ENCODE peak calls at places on chromosomes 13 and 19, in six cellular contexts. One of them, this sample, is unnamed. For H3F3A, the result is how much of the 10 kb centered on the place peaks cover.

GRCh38 chr19:17346109-17346671 is 8.8 kb downstream of the GTPBP3 start:
- DNase-seq in GM23338: peak
- DNase-seq in neural progenitor cell: peak
- DNase-seq in SK-N-SH: peak
- DNase-seq in PC-3: peak
- DNase-seq in MM.1S: peak
- DNase-seq in this sample: peak

GRCh38 chr19:4474504-4475136 is 2.5 kb downstream of the HDGFL2 start:
- DNase-seq in SK-N-SH: peak
- DNase-seq in neural progenitor cell: peak
- DNase-seq in MM.1S: no peak
- DNase-seq in PC-3: peak
- DNase-seq in GM23338: peak
- DNase-seq in this sample: peak

GRCh38 chr19:39053276-39054090 is 21.1 kb upstream of the FBXO27 start:
- DNase-seq in MM.1S: no peak
- DNase-seq in PC-3: no peak
- DNase-seq in SK-N-SH: no peak
- DNase-seq in neural progenitor cell: no peak
- DNase-seq in GM23338: no peak
- DNase-seq in this sample: no peak

GRCh38 chr13:75467009-75467728 is 14.8 kb downstream of the TBC1D4 start:
- DNase-seq in SK-N-SH: no peak
- DNase-seq in GM23338: no peak
- DNase-seq in neural progenitor cell: no peak
- DNase-seq in PC-3: no peak
- DNase-seq in MM.1S: no peak
- DNase-seq in this sample: no peak

GRCh38 chr13:23724196-23724970 is 154.2 kb downstream of the TNFRSF19 start:
- DNase-seq in MM.1S: no peak
- DNase-seq in GM23338: peak
- DNase-seq in neural progenitor cell: no peak
- DNase-seq in SK-N-SH: no peak
- DNase-seq in PC-3: peak
- DNase-seq in this sample: peak

GRCh38 chr19:10226376-10227214 is 4.5 kb downstream of the S1PR2 start:
- DNase-seq in SK-N-SH: peak
- DNase-seq in GM23338: no peak
- DNase-seq in neural progenitor cell: no peak
- DNase-seq in PC-3: no peak
- DNase-seq in MM.1S: no peak
- DNase-seq in this sample: peak

GRCh38 chr13:99434258-99434788 is 66.9 kb upstream of the TM9SF2 start:
- DNase-seq in GM23338: peak
- DNase-seq in neural progenitor cell: no peak
- DNase-seq in PC-3: no peak
- DNase-seq in MM.1S: no peak
- DNase-seq in SK-N-SH: no peak
- DNase-seq in this sample: no peak

GRCh38 chr13:24921003-24921402 is 157.0 kb downstream of the RNF17 start:
- DNase-seq in SK-N-SH: no peak
- DNase-seq in neural progenitor cell: no peak
- DNase-seq in MM.1S: no peak
- DNase-seq in PC-3: peak
- DNase-seq in GM23338: peak
- DNase-seq in this sample: peak

GRCh38 chr19:33441277-33441699 is 67.8 kb downstream of the CEBPG start:
- DNase-seq in SK-N-SH: no peak
- DNase-seq in PC-3: no peak
- DNase-seq in GM23338: no peak
- DNase-seq in neural progenitor cell: no peak
- DNase-seq in MM.1S: no peak
- DNase-seq in this sample: no peak

GRCh38 chr19:3980353-3981251 is 4.7 kb downstream of the EEF2 start:
- DNase-seq in PC-3: no peak
- DNase-seq in neural progenitor cell: no peak
- DNase-seq in GM23338: no peak
- DNase-seq in SK-N-SH: peak
- DNase-seq in MM.1S: no peak
- DNase-seq in this sample: peak

GRCh38 chr19:29837448-29837961 is 25.7 kb downstream of the CCNE1 start:
- DNase-seq in SK-N-SH: no peak
- DNase-seq in PC-3: no peak
- DNase-seq in GM23338: no peak
- DNase-seq in neural progenitor cell: no peak
- DNase-seq in MM.1S: peak
- DNase-seq in this sample: no peak

GRCh38 chr13:53445682-53446081 is 417.1 kb downstream of the OLFM4 start:
- DNase-seq in SK-N-SH: no peak
- DNase-seq in neural progenitor cell: no peak
- DNase-seq in PC-3: no peak
- DNase-seq in MM.1S: no peak
- DNase-seq in GM23338: no peak
- DNase-seq in this sample: no peak

GRCh38 chr13:73268306-73268705 is 209.5 kb downstream of the KLF5 start:
- DNase-seq in PC-3: peak
- DNase-seq in neural progenitor cell: no peak
- DNase-seq in MM.1S: no peak
- DNase-seq in SK-N-SH: no peak
- DNase-seq in GM23338: no peak
- DNase-seq in this sample: peak

GRCh38 chr13:24085662-24086061 is 74.9 kb upstream of the SPATA13 start:
- DNase-seq in neural progenitor cell: no peak
- DNase-seq in SK-N-SH: no peak
- DNase-seq in GM23338: no peak
- DNase-seq in PC-3: peak
- DNase-seq in MM.1S: no peak
- DNase-seq in this sample: no peak

GRCh38 chr19:42427313-42427712 is at the start of gene LIPE:
- DNase-seq in MM.1S: no peak
- DNase-seq in neural progenitor cell: no peak
- DNase-seq in PC-3: no peak
- DNase-seq in SK-N-SH: no peak
- DNase-seq in GM23338: no peak
- DNase-seq in this sample: no peak

GRCh38 chr19:55647732-55648656 is at the start of gene CCDC106:
- DNase-seq in SK-N-SH: peak
- DNase-seq in neural progenitor cell: peak
- DNase-seq in GM23338: peak
- DNase-seq in MM.1S: peak
- DNase-seq in PC-3: peak
- DNase-seq in this sample: peak

GRCh38 chr13:74205313-74205690 is 71.1 kb upstream of the KLF12 start:
- DNase-seq in SK-N-SH: no peak
- DNase-seq in MM.1S: no peak
- DNase-seq in PC-3: no peak
- DNase-seq in neural progenitor cell: no peak
- DNase-seq in GM23338: no peak
- DNase-seq in this sample: no peak

GRCh38 chr13:113390874-113391497 is 27.1 kb upstream of the GRTP1 start:
- DNase-seq in neural progenitor cell: no peak
- DNase-seq in GM23338: peak
- DNase-seq in MM.1S: no peak
- DNase-seq in PC-3: no peak
- DNase-seq in SK-N-SH: peak
- DNase-seq in this sample: no peak

GRCh38 chr13:45441633-45442032 is 23.1 kb upstream of the COG3 start:
- DNase-seq in PC-3: peak
- DNase-seq in SK-N-SH: no peak
- DNase-seq in neural progenitor cell: no peak
- DNase-seq in GM23338: no peak
- DNase-seq in MM.1S: peak
- DNase-seq in this sample: peak

GRCh38 chr19:7415163-7415856 is 66.6 kb downstream of the ARHGEF18 start:
- DNase-seq in neural progenitor cell: no peak
- DNase-seq in GM23338: peak
- DNase-seq in PC-3: no peak
- DNase-seq in SK-N-SH: no peak
- DNase-seq in MM.1S: no peak
- DNase-seq in this sample: no peak

DNA sequence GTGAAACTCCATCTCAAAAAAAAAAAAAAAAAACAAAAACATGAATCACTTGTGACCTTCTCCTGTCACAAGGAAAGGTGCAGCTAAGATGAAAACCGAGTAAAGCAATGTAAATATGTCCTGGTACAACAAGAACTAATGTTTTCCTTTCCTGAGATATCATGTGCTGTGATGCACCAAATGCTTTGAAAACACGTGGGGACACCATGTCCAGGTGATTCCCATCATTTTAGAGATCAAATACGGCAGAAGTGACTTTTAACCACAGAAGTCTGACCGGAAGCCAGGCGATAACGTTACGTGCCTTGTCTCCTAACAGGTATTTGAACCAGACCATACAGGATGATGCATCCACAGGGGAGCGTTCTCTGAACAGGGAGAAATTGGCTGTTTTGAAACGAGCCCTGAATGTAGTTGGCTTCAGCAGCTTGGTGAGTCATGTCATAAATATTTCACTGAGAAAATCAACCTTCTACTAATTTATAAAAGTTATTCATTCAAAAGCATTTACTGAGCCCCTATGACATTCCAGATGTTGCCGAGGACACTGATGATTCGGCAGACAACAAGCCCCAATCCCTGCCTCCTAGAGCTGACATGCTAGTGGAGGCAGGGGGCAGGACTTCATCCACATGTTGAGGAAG is 328.1 kb downstream of the MYO16 start:
- DNase-seq in PC-3: peak
- DNase-seq in SK-N-SH: no peak
- DNase-seq in MM.1S: no peak
- DNase-seq in neural progenitor cell: peak
- DNase-seq in GM23338: peak
- DNase-seq in this sample: peak
- H2AFZ ChIP-seq in PC-3: peak
- H2AFZ ChIP-seq in SK-N-SH: peak
- H2AFZ ChIP-seq in MM.1S: no peak
- H2AFZ ChIP-seq in neural progenitor cell: no peak
- H2AFZ ChIP-seq in GM23338: no peak
- H2AFZ ChIP-seq in this sample: no peak

GRCh38 chr19:18867751-18868150 is 28.2 kb downstream of the CERS1 start:
- DNase-seq in PC-3: no peak
- DNase-seq in neural progenitor cell: no peak
- DNase-seq in GM23338: no peak
- DNase-seq in SK-N-SH: no peak
- DNase-seq in MM.1S: no peak
- DNase-seq in this sample: no peak

GRCh38 chr19:18866800-18867123 is 29.2 kb downstream of the CERS1 start:
- DNase-seq in neural progenitor cell: no peak
- DNase-seq in SK-N-SH: no peak
- DNase-seq in MM.1S: no peak
- DNase-seq in GM23338: no peak
- DNase-seq in PC-3: no peak
- DNase-seq in this sample: no peak

GRCh38 chr19:18868380-18869230 is 27.4 kb downstream of the CERS1 start:
- DNase-seq in neural progenitor cell: no peak
- DNase-seq in GM23338: peak
- DNase-seq in MM.1S: no peak
- DNase-seq in PC-3: no peak
- DNase-seq in SK-N-SH: no peak
- DNase-seq in this sample: peak

GRCh38 chr19:18865973-18866799 is 29.8 kb downstream of the CERS1 start:
- DNase-seq in MM.1S: no peak
- DNase-seq in GM23338: peak
- DNase-seq in PC-3: peak
- DNase-seq in neural progenitor cell: peak
- DNase-seq in SK-N-SH: peak
- DNase-seq in this sample: peak

GRCh38 chr19:18867199-18867598 is 28.8 kb downstream of the CERS1 start:
- DNase-seq in MM.1S: no peak
- DNase-seq in neural progenitor cell: no peak
- DNase-seq in SK-N-SH: no peak
- DNase-seq in PC-3: no peak
- DNase-seq in GM23338: no peak
- DNase-seq in this sample: no peak
- H3F3A ChIP-seq in MM.1S: under half
- H3F3A ChIP-seq in neural progenitor cell: under half
- H3F3A ChIP-seq in SK-N-SH: under half
- H3F3A ChIP-seq in PC-3: under half
- H3F3A ChIP-seq in GM23338: under half
- H3F3A ChIP-seq in this sample: under half

GRCh38 chr13:50215389-50215788 is 200.1 kb downstream of the KCNRG start:
- DNase-seq in MM.1S: no peak
- DNase-seq in PC-3: no peak
- DNase-seq in neural progenitor cell: no peak
- DNase-seq in GM23338: no peak
- DNase-seq in SK-N-SH: no peak
- DNase-seq in this sample: no peak
- TF ChIP-seq EZH2phosphoT487 in MM.1S: no peak
- TF ChIP-seq EZH2phosphoT487 in PC-3: no peak
- TF ChIP-seq EZH2phosphoT487 in neural progenitor cell: no peak
- TF ChIP-seq EZH2phosphoT487 in GM23338: no peak
- TF ChIP-seq EZH2phosphoT487 in SK-N-SH: no peak
- TF ChIP-seq EZH2phosphoT487 in this sample: no peak

GRCh38 chr19:36244066-36244465 is 29.2 kb downstream of the ZNF146 start:
- DNase-seq in GM23338: peak
- DNase-seq in SK-N-SH: no peak
- DNase-seq in neural progenitor cell: no peak
- DNase-seq in MM.1S: no peak
- DNase-seq in PC-3: no peak
- DNase-seq in this sample: no peak

GRCh38 chr19:36246006-36246391 is 31.1 kb downstream of the ZNF146 start:
- DNase-seq in PC-3: no peak
- DNase-seq in neural progenitor cell: no peak
- DNase-seq in SK-N-SH: peak
- DNase-seq in MM.1S: no peak
- DNase-seq in GM23338: no peak
- DNase-seq in this sample: peak

DNA sequence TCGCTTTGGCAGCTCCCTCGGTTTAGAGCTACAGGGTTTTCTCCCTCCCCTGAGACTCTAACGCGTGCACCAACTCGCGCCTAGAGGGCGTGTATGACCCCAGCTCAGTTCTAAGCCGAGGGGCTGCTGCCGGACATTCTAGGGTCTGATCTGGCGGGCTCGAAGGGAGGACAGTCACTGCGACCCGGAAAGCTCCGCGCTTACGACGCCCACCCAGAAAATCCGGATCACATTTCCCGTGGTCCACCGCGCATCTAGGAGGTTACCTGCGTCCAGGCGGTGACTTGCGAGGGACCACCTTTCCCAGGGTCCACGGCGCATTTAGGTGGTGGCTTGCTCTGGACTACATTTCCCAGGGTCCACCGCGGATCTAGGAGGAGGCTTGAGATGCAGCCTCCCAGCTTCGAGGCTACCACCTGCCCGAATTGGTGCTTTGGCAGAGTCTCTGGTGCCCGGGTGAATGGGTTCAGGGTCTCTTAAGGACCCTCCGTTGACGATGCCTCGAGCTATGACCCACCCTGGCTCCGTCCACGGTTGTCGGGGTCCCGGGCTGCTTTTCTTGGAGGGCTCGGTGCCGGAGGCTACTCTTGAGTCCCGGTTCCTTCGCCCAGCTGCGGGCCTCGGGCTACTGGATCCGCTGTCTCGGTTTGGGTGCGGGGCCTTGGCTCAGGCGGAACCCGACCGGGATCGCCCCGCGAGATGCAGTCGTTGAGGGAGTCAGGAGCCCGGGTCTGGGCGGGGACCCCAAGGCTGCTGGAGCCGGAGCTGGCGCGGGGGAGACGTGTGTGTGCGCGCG is 30.5 kb downstream of the ZNF146 start:
- DNase-seq in PC-3: no peak
- DNase-seq in MM.1S: no peak
- DNase-seq in GM23338: peak
- DNase-seq in neural progenitor cell: peak
- DNase-seq in SK-N-SH: peak
- DNase-seq in this sample: peak
- H2AFZ ChIP-seq in PC-3: no peak
- H2AFZ ChIP-seq in MM.1S: no peak
- H2AFZ ChIP-seq in GM23338: peak
- H2AFZ ChIP-seq in neural progenitor cell: peak
- H2AFZ ChIP-seq in SK-N-SH: peak
- H2AFZ ChIP-seq in this sample: peak

This sample was measured in GM23248.